ENCODE peak calls at places on chromosomes 4 and X, in eight cellular contexts. R is endothelial cell of umbilical vein, Y is mammary epithelial cell, O is GM23338, N is HCT116, X is HepG2, Q is fibroblast of lung, W is PC-9. E is an unnamed sample.

GRCh38 chrX:36908801-36909403 is 99.3 kb upstream of the FAM47C start:
- DNase-seq in O (peak), X (peak), Q (peak), W (no peak), R (peak), N (peak), Y (peak), E (no peak)

GRCh38 chr4:105765690-105766407 is 57.3 kb downstream of the GSTCD start:
- DNase-seq in Y (peak), R (peak), X (peak), W (peak), N (peak), O (peak), Q (peak), E (peak)

GRCh38 chr4:150679018-150679766 is 97.2 kb downstream of the MAB21L2 start:
- DNase-seq in R (no peak), O (no peak), N (no peak), W (no peak), X (peak), Y (peak), Q (no peak), E (no peak)

GRCh38 chr4:88457307-88458090 is 580 bp downstream of the HERC5 start:
- DNase-seq in O (peak), N (peak), R (no peak), Q (no peak), W (peak), Y (peak), X (no peak), E (no peak)

GRCh38 chr4:42248986-42249385 is 96.5 kb upstream of the BEND4 start:
- DNase-seq in R (no peak), O (no peak), N (no peak), Y (no peak), Q (no peak), X (no peak), W (no peak), E (no peak)

GRCh38 chr4:106497271-106497670 is 128.7 kb upstream of the GIMD1 start:
- DNase-seq in X (no peak), W (no peak), Q (no peak), N (no peak), O (no peak), Y (no peak), R (no peak), E (no peak)

GRCh38 chrX:129091097-129091496 is 432.2 kb downstream of the SMARCA1 start:
- DNase-seq in Q (no peak), X (no peak), W (no peak), O (peak), R (no peak), N (no peak), Y (no peak), E (no peak)

GRCh38 chr4:11424000-11424399 is 4.7 kb downstream of the HS3ST1 start:
- DNase-seq in N (no peak), Q (peak), W (no peak), O (peak), Y (peak), X (peak), R (peak), E (peak)

GRCh38 chr4:137998666-137999429 is 243.3 kb downstream of the SLC7A11 start:
- DNase-seq in W (no peak), Q (no peak), N (no peak), O (no peak), X (no peak), Y (no peak), R (no peak), E (no peak)

GRCh38 chr4:158496030-158496741 is 25.5 kb upstream of the RXFP1 start:
- DNase-seq in W (peak), Q (no peak), Y (no peak), R (peak), N (peak), X (peak), O (peak), E (no peak)

GRCh38 chrX:133302775-133303445 is 84.8 kb upstream of the TFDP3 start:
- DNase-seq in Y (no peak), W (no peak), R (no peak), O (no peak), X (no peak), N (no peak), Q (no peak), E (no peak)

GRCh38 chrX:140229187-140229586 is 263.9 kb upstream of the CXorf66 start:
- DNase-seq in O (peak), N (no peak), Y (no peak), X (no peak), W (no peak), Q (no peak), R (no peak), E (no peak)

GRCh38 chr4:180766903-180767302 is 1476.3 kb upstream of the TENM3 start:
- DNase-seq in X (no peak), O (no peak), N (no peak), Q (no peak), W (no peak), R (no peak), Y (no peak), E (no peak)
- H3K4me2 ChIP-seq in X (no peak), O (peak), N (no peak), Q (no peak), W (no peak), R (no peak), Y (no peak), E (no peak)

DNA sequence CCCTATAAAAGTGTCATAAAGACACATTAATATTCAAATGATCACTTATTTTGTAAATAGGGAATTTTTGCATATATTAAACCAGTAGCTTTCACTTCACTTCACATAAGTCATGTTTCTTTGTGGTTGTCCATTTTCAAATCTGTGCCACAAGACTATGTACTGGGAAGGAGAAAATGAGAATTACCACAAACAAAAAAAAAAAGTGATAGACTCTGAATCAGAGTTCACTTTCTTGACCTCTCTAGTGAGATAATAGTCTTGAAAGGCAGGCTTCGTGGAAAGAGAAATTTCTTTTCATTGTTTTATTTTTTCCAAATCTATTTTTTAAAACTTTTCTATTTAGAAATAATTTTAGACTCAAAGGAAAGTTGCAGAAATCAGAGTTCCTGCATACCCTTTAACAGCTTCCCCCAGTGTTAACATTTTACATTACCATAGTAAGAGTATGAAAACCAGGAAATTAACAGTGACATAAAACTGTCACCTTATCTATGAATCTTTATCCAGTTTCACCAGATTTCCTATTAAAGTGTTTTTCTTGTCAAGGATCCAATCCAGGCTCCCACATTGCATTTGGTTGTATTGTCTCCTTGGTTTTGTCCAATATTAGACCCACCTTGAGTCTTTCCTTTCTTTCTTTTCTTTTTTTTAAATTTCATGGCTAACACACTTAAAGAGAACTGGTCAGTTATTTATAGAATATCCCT is 215.4 kb upstream of the PGRMC2 start:
- DNase-seq in X (no peak), W (no peak), Y (no peak), O (no peak), Q (no peak), R (peak), N (no peak), E (no peak)
- TF ChIP-seq CTCF in X (no peak), W (no peak), Y (no peak), O (no peak), Q (no peak), R (no peak), N (no peak), E (no peak)

GRCh38 chrX:153501530-153501929 is 6.8 kb downstream of the BGN start:
- DNase-seq in Q (no peak), N (no peak), R (no peak), X (no peak), O (no peak), W (no peak), Y (no peak), E (no peak)

GRCh38 chrX:153499258-153499657 is 4.5 kb downstream of the BGN start:
- DNase-seq in X (no peak), N (no peak), R (no peak), O (no peak), Y (no peak), Q (no peak), W (no peak), E (no peak)

GRCh38 chrX:153499876-153500275 is 5.1 kb downstream of the BGN start:
- DNase-seq in Y (no peak), R (no peak), O (no peak), W (no peak), Q (no peak), N (no peak), X (no peak), E (no peak)

GRCh38 chrX:153502131-153502530 is 7.4 kb downstream of the BGN start:
- DNase-seq in N (no peak), W (no peak), Q (no peak), X (no peak), Y (no peak), R (no peak), O (no peak), E (no peak)

DNA sequence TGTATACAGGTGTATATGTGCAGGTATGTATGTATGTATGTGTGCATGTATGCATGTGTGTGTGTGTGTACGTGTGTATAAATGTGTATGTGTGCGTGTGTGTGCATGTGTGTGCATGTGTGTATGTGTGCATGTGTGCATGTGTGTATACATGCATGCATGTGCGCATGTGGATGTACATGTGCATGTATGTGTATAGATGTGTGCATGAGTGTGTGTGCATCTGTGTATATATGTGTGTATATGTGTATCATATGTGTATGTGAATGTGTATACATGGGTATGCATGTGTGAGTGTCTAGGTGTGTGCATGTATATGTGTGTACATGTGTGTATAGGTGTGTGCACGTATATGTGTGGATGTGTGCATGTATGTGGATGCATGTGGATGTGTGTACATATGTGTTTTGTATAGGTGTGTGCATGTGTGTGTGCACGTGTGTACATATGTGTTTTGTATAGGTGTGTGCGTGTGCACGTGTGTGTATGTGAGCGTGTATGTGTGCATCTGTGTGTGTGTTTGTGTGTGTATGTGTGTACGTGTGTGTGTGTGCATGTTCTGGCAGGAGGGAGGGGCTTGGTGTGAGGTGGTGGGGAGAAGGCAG is 6.0 kb downstream of the BGN start:
- DNase-seq in Q (no peak), W (no peak), R (no peak), X (no peak), O (no peak), Y (no peak), N (no peak), E (no peak)
- H3K4me2 ChIP-seq in Q (no peak), W (no peak), R (no peak), X (no peak), O (no peak), Y (no peak), N (no peak), E (no peak)

GRCh38 chrX:104270212-104270611 is 15.5 kb upstream of the ESX1 start:
- DNase-seq in N (no peak), Q (no peak), O (peak), R (no peak), X (no peak), W (no peak), Y (no peak), E (no peak)
- TF ChIP-seq CTCF in N (no peak), Q (no peak), O (no peak), R (no peak), X (no peak), W (no peak), Y (no peak), E (no peak)

GRCh38 chr4:48015216-48015615 is 1.3 kb downstream of the CNGA1 start:
- DNase-seq in X (no peak), Y (peak), W (no peak), Q (no peak), O (no peak), N (no peak), R (no peak), E (no peak)
- H3K4me2 ChIP-seq in X (peak), Y (no peak), W (peak), Q (no peak), O (peak), N (peak), R (no peak), E (peak)